ENCODE peak calls at places on chromosomes 4 and X, in five cellular contexts. Y is CD4-positive, CD25-positive, alpha-beta regulatory T cell; K is tibial artery; H is sigmoid colon; O is psoas muscle. V is an unnamed sample. For H3K4me1 and H3K36me3, the result is how much of the 10 kb centered on the place peaks cover.

GRCh38 chr4:73752424-73752823 is 12.1 kb downstream of the CXCL8 start:
- DNase-seq in Y (no peak), K (no peak), H (no peak), O (no peak), V (no peak)

GRCh38 chr4:78369691-78370090 is 181.9 kb upstream of the ANXA3 start:
- DNase-seq in Y (no peak), K (no peak), H (no peak), O (no peak), V (no peak)

GRCh38 chr4:125254111-125254510 is 60.6 kb upstream of the FAT4 start:
- DNase-seq in Y (no peak), K (no peak), H (no peak), O (no peak), V (no peak)

GRCh38 chrX:29241831-29242230 is 654.6 kb downstream of the IL1RAPL1 start:
- DNase-seq in Y (no peak), K (no peak), H (no peak), O (no peak), V (no peak)

GRCh38 chr4:6271701-6272465 is 2.2 kb downstream of the WFS1 start:
- DNase-seq in Y (no peak), K (peak), H (peak), O (no peak), V (no peak)

GRCh38 chr4:548976-549375 is 27.1 kb downstream of the TMEM271 start:
- DNase-seq in Y (no peak), K (no peak), H (no peak), O (no peak), V (no peak)

GRCh38 chr4:55762815-55763214 is 56.8 kb upstream of the EXOC1L start:
- DNase-seq in Y (no peak), K (no peak), H (no peak), O (no peak), V (no peak)

GRCh38 chrX:63560601-63561218 is 209.6 kb upstream of the SPIN4 start:
- DNase-seq in Y (peak), K (peak), H (peak), O (peak), V (peak)

GRCh38 chr4:73990988-73991883 is 3.2 kb upstream of the PPBP start:
- DNase-seq in Y (no peak), K (no peak), H (no peak), O (no peak), V (no peak)

GRCh38 chr4:132737344-132737743 is 411.8 kb upstream of the PCDH10 start:
- DNase-seq in Y (no peak), K (no peak), H (no peak), O (no peak), V (no peak)

GRCh38 chr4:176404591-176404990 is 84.8 kb downstream of the SPCS3 start:
- DNase-seq in Y (no peak), K (no peak), H (no peak), O (no peak), V (no peak)

GRCh38 chrX:2145672-2146412 is 354.9 kb downstream of the DHRSX start:
- DNase-seq in Y (no peak), K (no peak), H (no peak), O (no peak), V (no peak)

GRCh38 chr4:40995850-40996249 is 218.5 kb downstream of the APBB2 start:
- DNase-seq in Y (no peak), K (no peak), H (no peak), O (no peak), V (no peak)

GRCh38 chr4:80239480-80239879 is 27.0 kb upstream of the FGF5 start:
- DNase-seq in Y (no peak), K (no peak), H (no peak), O (no peak), V (no peak)

GRCh38 chrX:67346667-67347066 is 197.2 kb upstream of the AR start:
- DNase-seq in Y (no peak), K (no peak), H (no peak), O (no peak), V (no peak)

GRCh38 chr4:75844151-75844662 is 58.0 kb downstream of the PPEF2 start:
- DNase-seq in Y (no peak), K (no peak), H (no peak), O (no peak), V (no peak)

DNA sequence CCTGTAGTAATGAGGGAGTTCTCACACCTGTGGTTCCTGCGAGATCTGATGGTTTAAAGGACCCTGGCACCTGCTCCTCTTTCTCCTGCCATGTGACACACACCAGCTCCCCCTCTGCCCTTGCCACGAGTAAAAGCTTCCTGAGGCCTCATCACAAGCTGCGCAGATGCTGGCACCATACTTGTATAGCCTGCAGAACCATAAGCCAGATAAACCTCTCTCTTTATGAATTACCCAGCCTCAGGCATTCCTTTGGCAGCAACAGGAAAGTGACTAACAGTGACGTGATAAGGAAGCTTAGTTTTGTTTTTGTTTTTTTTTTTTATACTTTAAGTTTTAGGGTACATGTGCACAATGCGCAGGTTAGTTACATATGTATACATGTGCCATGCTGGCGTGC is 130.9 kb downstream of the AFAP1 start:
- DNase-seq in Y (no peak), K (no peak), H (peak), O (no peak), V (no peak)
- H3K4me1 ChIP-seq in Y (under half), K (under half), H (half or more), O (under half), V (under half)

GRCh38 chrX:153960786-153961185 is 10.8 kb downstream of the HCFC1 start:
- DNase-seq in Y (no peak), K (no peak), H (no peak), O (no peak), V (no peak)
- H3K36me3 ChIP-seq in Y (half or more), K (half or more), H (under half), O (under half), V (under half)

GRCh38 chrX:13695601-13696115 is 6.7 kb downstream of the RAB9A start:
- DNase-seq in Y (no peak), K (no peak), H (no peak), O (no peak), V (no peak)
- H3K4me3 ChIP-seq in Y (no peak), K (no peak), H (no peak), O (peak), V (no peak)

GRCh38 chrX:19769467-19769866 is 117.9 kb downstream of the SH3KBP1 start:
- DNase-seq in Y (no peak), K (no peak), H (no peak), O (no peak), V (no peak)

GRCh38 chrX:19774905-19775304 is 112.5 kb downstream of the SH3KBP1 start:
- DNase-seq in Y (no peak), K (no peak), H (no peak), O (no peak), V (no peak)

GRCh38 chrX:19772759-19773623 is 114.4 kb downstream of the SH3KBP1 start:
- DNase-seq in Y (no peak), K (no peak), H (no peak), O (no peak), V (peak)

GRCh38 chrX:19775830-19776498 is 111.4 kb downstream of the SH3KBP1 start:
- DNase-seq in Y (no peak), K (no peak), H (no peak), O (no peak), V (no peak)

GRCh38 chrX:19772306-19772705 is 115.1 kb downstream of the SH3KBP1 start:
- DNase-seq in Y (no peak), K (no peak), H (no peak), O (no peak), V (no peak)
- H3K4me1 ChIP-seq in Y (half or more), K (under half), H (under half), O (under half), V (under half)

GRCh38 chr4:82358773-82359324 is 14.9 kb downstream of the HNRNPD start:
- DNase-seq in Y (no peak), K (no peak), H (no peak), O (no peak), V (no peak)
- H3K36me3 ChIP-seq in Y (under half), K (under half), H (under half), O (under half), V (under half)

DNA sequence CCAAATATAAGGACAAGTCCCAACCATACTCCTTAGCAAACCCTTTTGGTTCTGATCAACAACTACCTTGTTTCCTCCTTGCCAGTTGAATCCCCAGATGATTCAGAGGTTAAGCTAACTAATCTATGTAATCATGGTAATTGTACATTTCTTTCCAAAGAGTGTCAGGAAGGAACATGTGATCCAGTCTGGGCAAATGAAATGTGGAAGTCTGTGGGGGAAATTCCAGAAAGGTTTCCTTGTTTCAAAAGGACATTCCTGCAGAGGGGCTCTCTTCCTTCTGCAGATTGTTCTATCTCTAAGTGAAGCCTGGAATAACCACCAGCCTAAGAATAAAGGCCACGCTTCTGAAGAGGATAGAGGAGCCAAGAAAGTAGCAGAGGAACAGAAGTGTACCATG is 7.0 kb downstream of the PRSS12 start:
- DNase-seq in Y (no peak), K (no peak), H (no peak), O (no peak), V (no peak)
- H3K4me3 ChIP-seq in Y (no peak), K (no peak), H (no peak), O (no peak), V (no peak)

DNA sequence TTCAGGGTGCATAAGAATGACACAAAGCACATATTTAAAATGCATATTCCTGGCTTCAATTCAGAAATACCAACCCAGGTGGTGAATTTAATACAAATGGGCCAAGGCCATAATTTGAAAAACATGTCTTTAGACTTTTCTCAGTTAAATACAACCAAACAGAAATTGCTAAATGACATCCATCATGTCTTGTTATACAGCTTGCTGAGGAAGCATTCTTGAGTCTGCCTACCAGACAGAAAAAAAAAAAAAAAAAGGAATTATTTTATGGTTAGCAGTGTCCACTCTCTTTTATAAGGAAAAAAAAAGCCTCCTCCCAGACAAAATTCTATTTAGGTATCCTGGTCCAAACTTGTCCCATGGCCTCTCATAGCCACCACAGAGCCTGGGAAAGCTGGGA is 119.0 kb downstream of the PAPSS1 start:
- DNase-seq in Y (no peak), K (no peak), H (no peak), O (no peak), V (no peak)
- H3K4me1 ChIP-seq in Y (under half), K (under half), H (under half), O (under half), V (under half)